ENCODE peak calls at places on chromosomes 16 and 17, in four cellular contexts. O is GM12865, D is heart left ventricle, M is lower leg skin. Z is an unnamed sample.

GRCh38 chr16:19175492-19176262 is 7.6 kb downstream of the SYT17 start:
- DNase-seq in O (no peak), D (no peak), M (no peak), Z (no peak)

GRCh38 chr17:17561408-17562144 is 29.9 kb downstream of the PEMT start:
- DNase-seq in D (no peak), O (no peak), M (peak), Z (no peak)

GRCh38 chr17:20073056-20073979 is 64.2 kb downstream of the SPECC1 start:
- DNase-seq in D (peak), O (peak), M (peak), Z (peak)

GRCh38 chr17:46772013-46772878 is 46.2 kb downstream of the WNT3 start:
- DNase-seq in M (no peak), D (peak), O (no peak), Z (peak)

GRCh38 chr17:73533127-73533526 is 111.1 kb downstream of the SDK2 start:
- DNase-seq in M (no peak), O (no peak), D (peak), Z (no peak)

GRCh38 chr17:614637-615546 is 99.7 kb downstream of the VPS53 start:
- DNase-seq in D (no peak), O (no peak), M (no peak), Z (no peak)

GRCh38 chr17:34715504-34715903 is 136.1 kb downstream of the TMEM132E start:
- DNase-seq in M (no peak), O (no peak), D (no peak), Z (no peak)

GRCh38 chr17:2369551-2370210 is 31.2 kb downstream of the MNT start:
- DNase-seq in O (no peak), D (no peak), M (no peak), Z (no peak)

GRCh38 chr16:1863681-1864460 is 8.1 kb downstream of the MEIOB start:
- DNase-seq in M (no peak), D (no peak), O (peak), Z (no peak)

GRCh38 chr17:61255609-61256008 is 144.0 kb upstream of the TBX2 start:
- DNase-seq in O (no peak), D (no peak), M (no peak), Z (no peak)

GRCh38 chr17:61261001-61261587 is 138.5 kb upstream of the TBX2 start:
- DNase-seq in D (no peak), O (no peak), M (no peak), Z (no peak)

GRCh38 chr17:61260061-61260797 is 139.4 kb upstream of the TBX2 start:
- DNase-seq in O (no peak), M (no peak), D (peak), Z (no peak)

GRCh38 chr17:61254894-61255293 is 144.7 kb upstream of the TBX2 start:
- DNase-seq in D (no peak), O (no peak), M (no peak), Z (no peak)

DNA sequence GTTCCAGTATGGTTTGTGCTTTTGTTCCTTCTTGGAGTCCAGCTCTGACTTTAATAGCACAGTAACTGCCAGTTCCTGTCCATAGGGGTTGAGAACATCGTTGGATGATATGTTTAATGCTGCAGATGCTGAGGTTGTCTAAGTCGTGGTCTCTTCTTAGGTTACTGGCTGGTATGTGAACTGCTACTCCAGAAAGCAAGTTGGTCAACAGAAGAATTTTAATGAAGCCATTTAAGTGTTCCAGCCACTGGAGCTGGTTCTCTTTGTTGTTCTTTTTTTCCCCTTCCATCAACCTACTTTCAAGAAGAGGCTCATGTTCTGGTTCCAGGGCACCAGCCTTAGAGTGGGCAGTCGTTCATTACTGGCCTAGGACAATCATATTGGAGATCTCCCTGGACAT is 140.3 kb upstream of the TBX2 start:
- DNase-seq in O (no peak), D (no peak), M (no peak), Z (no peak)
- TF ChIP-seq CTCF in O (no peak), D (no peak), M (no peak), Z (no peak)

GRCh38 chr16:3611145-3611977 is at the start of gene SLX4:
- DNase-seq in O (peak), D (peak), M (peak), Z (peak)
- TF ChIP-seq CTCF in O (no peak), D (no peak), M (no peak), Z (no peak)

GRCh38 chr16:72536673-72537435 is 364.9 kb upstream of the PMFBP1 start:
- DNase-seq in O (no peak), D (no peak), M (no peak), Z (no peak)
- TF ChIP-seq CTCF in O (no peak), D (no peak), M (no peak), Z (no peak)

GRCh38 chr16:85176541-85177447 is 64.5 kb upstream of the CIBAR2 start:
- DNase-seq in M (no peak), O (no peak), D (no peak), Z (no peak)

GRCh38 chr16:85178596-85178995 is 66.3 kb upstream of the CIBAR2 start:
- DNase-seq in D (no peak), M (no peak), O (no peak), Z (no peak)

GRCh38 chr16:85175724-85176233 is 63.5 kb upstream of the CIBAR2 start:
- DNase-seq in M (no peak), O (no peak), D (no peak), Z (no peak)

GRCh38 chr16:85178006-85178591 is 65.8 kb upstream of the CIBAR2 start:
- DNase-seq in D (no peak), M (no peak), O (no peak), Z (no peak)

DNA sequence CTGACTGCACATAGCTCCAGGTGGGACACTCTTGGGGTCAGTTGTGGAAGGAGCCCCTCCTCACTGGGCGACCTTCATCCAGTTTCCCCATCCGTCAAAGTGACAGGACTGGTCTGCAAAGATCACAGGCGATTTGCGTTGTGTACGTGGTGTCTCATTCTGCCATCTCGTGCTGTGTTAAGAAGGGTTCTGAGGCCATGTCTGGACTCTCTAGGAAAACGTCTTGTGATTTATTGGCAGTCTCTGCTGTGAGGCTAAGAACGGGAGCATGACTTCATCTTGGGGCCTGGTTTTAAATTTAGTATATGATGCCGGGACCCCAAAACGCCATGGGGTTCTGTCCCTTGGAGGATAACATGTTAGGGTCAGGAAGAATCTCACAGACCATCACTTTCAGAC is 65.2 kb upstream of the CIBAR2 start:
- DNase-seq in D (no peak), O (no peak), M (no peak), Z (no peak)
- TF ChIP-seq CTCF in D (no peak), O (no peak), M (no peak), Z (no peak)

DNA sequence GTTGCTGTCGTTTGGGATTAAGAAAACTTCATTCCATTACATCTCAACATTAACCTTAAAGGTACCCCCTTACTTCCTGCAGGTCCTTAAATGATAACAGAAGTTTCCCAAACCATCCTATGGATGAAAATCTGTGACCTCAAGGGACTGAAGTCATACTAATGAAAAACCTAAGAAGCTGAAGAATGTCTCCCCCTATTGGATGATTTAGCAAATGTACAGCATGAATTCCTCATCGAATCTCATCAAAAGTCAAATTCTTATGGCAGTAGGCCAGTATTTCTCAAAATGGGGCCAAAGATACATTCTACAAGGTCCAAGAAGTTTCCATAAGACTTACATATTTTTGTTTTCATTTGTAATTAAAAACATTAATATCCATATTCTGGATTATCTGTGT is 13.5 kb downstream of the SCO1 start:
- DNase-seq in O (peak), M (no peak), D (no peak), Z (no peak)
- TF ChIP-seq CTCF in O (peak), M (no peak), D (peak), Z (peak)

DNA sequence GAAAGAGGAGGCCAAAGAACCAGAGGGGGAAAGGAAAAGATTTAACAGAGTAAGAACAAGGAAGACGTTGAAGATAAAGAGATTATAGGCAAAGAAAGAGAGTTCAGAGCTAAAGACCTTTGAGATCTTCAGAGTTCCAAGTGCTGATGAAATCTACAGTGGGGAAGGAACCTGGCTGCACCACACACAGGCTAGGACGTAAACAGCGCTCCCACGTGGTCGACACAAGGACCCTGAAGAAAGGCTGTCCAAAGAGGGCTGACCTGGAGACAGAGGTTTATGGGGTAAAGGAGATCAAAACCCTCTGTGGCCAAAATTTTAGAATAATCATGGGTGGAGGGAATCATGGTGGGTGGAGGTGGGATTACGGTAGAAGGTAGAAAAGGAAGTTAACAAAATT is 121.6 kb downstream of the PMP22 start:
- DNase-seq in O (no peak), M (no peak), D (no peak), Z (no peak)
- TF ChIP-seq CTCF in O (no peak), M (no peak), D (no peak), Z (no peak)

GRCh38 chr17:58534331-58534730 is 19.9 kb upstream of the MTMR4 start:
- DNase-seq in O (no peak), M (no peak), D (no peak), Z (no peak)
- TF ChIP-seq CTCF in O (no peak), M (no peak), D (no peak), Z (no peak)

GRCh38 chr16:13337482-13337881 is 436.1 kb downstream of the SHISA9 start:
- DNase-seq in M (no peak), D (no peak), O (peak), Z (no peak)

GRCh38 chr16:13333336-13333735 is 431.9 kb downstream of the SHISA9 start:
- DNase-seq in M (no peak), D (no peak), O (no peak), Z (no peak)

GRCh38 chr16:13335894-13336293 is 434.5 kb downstream of the SHISA9 start:
- DNase-seq in O (no peak), D (no peak), M (no peak), Z (no peak)

GRCh38 chr16:13332713-13333255 is 431.4 kb downstream of the SHISA9 start:
- DNase-seq in M (no peak), O (no peak), D (no peak), Z (no peak)

GRCh38 chr16:13331918-13332317 is 430.5 kb downstream of the SHISA9 start:
- DNase-seq in D (no peak), M (no peak), O (no peak), Z (no peak)
- TF ChIP-seq CTCF in D (no peak), M (no peak), O (peak), Z (no peak)

GRCh38 chr16:2983706-2984136 is 3.5 kb upstream of the PKMYT1 start:
- DNase-seq in O (peak), D (peak), M (peak), Z (peak)
- TF ChIP-seq CTCF in O (peak), D (peak), M (no peak), Z (peak)

DNA sequence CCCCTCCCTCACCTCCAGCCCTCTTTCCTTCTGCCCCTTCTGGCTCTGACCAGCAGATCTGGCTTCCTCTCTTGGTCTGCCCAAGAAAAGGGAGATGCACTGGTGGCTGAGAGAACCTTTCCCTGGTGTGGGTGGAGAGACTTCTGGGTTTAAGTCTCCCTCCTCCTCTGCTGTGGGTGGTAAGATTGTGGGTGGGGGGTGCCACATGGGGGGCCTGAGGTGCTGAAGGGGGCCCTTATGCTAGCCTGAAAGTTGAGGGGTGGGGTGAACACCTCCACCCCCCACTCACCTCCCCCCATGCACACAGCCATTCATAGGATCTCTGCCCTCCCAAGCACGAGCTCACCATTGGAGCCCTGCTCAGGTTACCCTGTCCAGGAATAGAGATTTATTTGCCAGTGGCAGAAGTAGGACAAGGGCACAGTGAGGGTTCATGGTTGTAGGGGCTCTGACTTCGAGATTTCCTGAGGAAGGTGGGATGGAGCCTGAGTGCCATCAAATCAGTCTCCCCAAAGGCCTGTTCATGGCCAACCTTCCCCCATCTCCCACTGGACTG is 1.7 kb upstream of the STAC2 start:
- DNase-seq in D (no peak), O (no peak), M (no peak), Z (no peak)
- TF ChIP-seq CTCF in D (no peak), O (no peak), M (no peak), Z (no peak)

Z was measured in GM13977.